ENCODE peak calls at places on chromosomes 16 and 17, in four cellular contexts. F is HL-60, Q is IMR-90, W is cardiac fibroblast. V is an unnamed sample.

GRCh38 chr17:58521680-58522079 is 7.2 kb upstream of the MTMR4 start:
- DNase-seq in F (no peak), Q (no peak), W (no peak), V (no peak)

GRCh38 chr16:56107944-56108583 is 83.2 kb upstream of the GNAO1 start:
- DNase-seq in F (no peak), Q (no peak), W (no peak), V (no peak)

GRCh38 chr17:62090021-62090824 is 25.1 kb upstream of the MED13 start:
- DNase-seq in F (no peak), Q (no peak), W (no peak), V (no peak)

GRCh38 chr17:46876353-46876887 is 25.0 kb downstream of the WNT9B start:
- DNase-seq in F (no peak), Q (no peak), W (no peak), V (no peak)

GRCh38 chr16:2415085-2415484 is 14.2 kb upstream of the CCNF start:
- DNase-seq in F (no peak), Q (no peak), W (no peak), V (no peak)

GRCh38 chr16:85416267-85417109 is 196.6 kb upstream of the GSE1 start:
- DNase-seq in F (peak; percentile 40), Q (peak; percentile 15), W (peak; percentile 39), V (no peak)

GRCh38 chr16:9136596-9136995 is 45.2 kb downstream of the HAPSTR1 start:
- DNase-seq in F (no peak), Q (no peak), W (no peak), V (no peak)

GRCh38 chr16:28826141-28826540 is 3.3 kb downstream of the ATXN2L start:
- DNase-seq in F (no peak), Q (peak; percentile 34), W (no peak), V (no peak)

GRCh38 chr16:66618588-66618987 is 14.1 kb downstream of the CMTM3 start:
- DNase-seq in F (no peak), Q (peak; percentile 98), W (peak; percentile 84), V (no peak)

GRCh38 chr17:4232168-4232813 is 31.5 kb downstream of the ANKFY1 start:
- DNase-seq in F (no peak), Q (peak; percentile 74), W (peak; percentile 64), V (no peak)

GRCh38 chr16:72427786-72428480 is 256.0 kb upstream of the PMFBP1 start:
- DNase-seq in F (no peak), Q (no peak), W (no peak), V (no peak)

GRCh38 chr16:9966569-9967157 is 215.6 kb downstream of the GRIN2A start:
- DNase-seq in F (no peak), Q (no peak), W (no peak), V (peak; percentile 21)

GRCh38 chr17:10471853-10472252 is 2.5 kb upstream of the MYH4 start:
- DNase-seq in F (no peak), Q (peak; percentile 3), W (peak; percentile 3), V (no peak)

GRCh38 chr16:85019659-85020245 is 7.8 kb upstream of the KIAA0513 start:
- DNase-seq in F (no peak), Q (no peak), W (no peak), V (no peak)

GRCh38 chr16:65229191-65229662 is 107.4 kb upstream of the CDH11 start:
- DNase-seq in F (no peak), Q (peak; percentile 86), W (peak; percentile 24), V (no peak)

GRCh38 chr17:55421179-55421934 is at the start of gene MMD:
- DNase-seq in F (no peak), Q (no peak), W (no peak), V (no peak)

GRCh38 chr16:85584192-85584757 is 28.8 kb upstream of the GSE1 start:
- DNase-seq in F (no peak), Q (no peak), W (no peak), V (no peak)

GRCh38 chr16:63581560-63581959 is 1540.3 kb downstream of the CDH11 start:
- DNase-seq in F (no peak), Q (no peak), W (peak; percentile 7), V (no peak)

GRCh38 chr17:965311-965989 is 14.1 kb downstream of the NXN start:
- DNase-seq in F (no peak), Q (peak; percentile 79), W (no peak), V (no peak)

GRCh38 chr17:79926308-79927135 is 87.3 kb upstream of the CBX4 start:
- DNase-seq in F (no peak), Q (no peak), W (no peak), V (no peak)

GRCh38 chr17:44363613-44364159 is at the start of gene FAM171A2:
- DNase-seq in F (no peak), Q (peak; percentile 41), W (peak; percentile 64), V (no peak)

GRCh38 chr17:58329808-58330543 is 1.4 kb upstream of the TSPOAP1 start:
- DNase-seq in F (peak; percentile 81), Q (no peak), W (no peak), V (peak; percentile 93)

GRCh38 chr17:32486091-32486700 is 597 bp upstream of the CDK5R1 start:
- DNase-seq in F (peak; percentile 47), Q (peak; percentile 61), W (peak; percentile 76), V (no peak)

GRCh38 chr17:43825567-43825966 is 7.4 kb downstream of the MPP3 start:
- DNase-seq in F (no peak), Q (no peak), W (no peak), V (no peak)

GRCh38 chr16:54879681-54880080 is 51.0 kb upstream of the IRX5 start:
- DNase-seq in F (no peak), Q (no peak), W (no peak), V (no peak)

GRCh38 chr17:27038676-27039075 is 255.2 kb upstream of the WSB1 start:
- DNase-seq in F (no peak), Q (no peak), W (no peak), V (no peak)
- TF ChIP-seq CTCF in F (peak; percentile 8), Q (no peak), W (no peak), V (peak; percentile 17)

GRCh38 chr16:50024207-50024606 is 818 bp upstream of the CNEP1R1 start:
- DNase-seq in F (no peak), Q (no peak), W (no peak), V (no peak)
- H3K4me3 ChIP-seq in F (no peak overlapping the region), Q (no peak overlapping the region), W (no peak overlapping the region), V (no peak overlapping the region)

GRCh38 chr17:76179496-76180467 is 38.7 kb upstream of the FOXJ1 start:
- DNase-seq in F (peak; percentile 78), Q (peak; percentile 50), W (peak; percentile 47), V (no peak)

GRCh38 chr17:76173474-76173873 is 32.4 kb upstream of the FOXJ1 start:
- DNase-seq in F (no peak), Q (no peak), W (no peak), V (no peak)

GRCh38 chr17:76178124-76178523 is 37.1 kb upstream of the FOXJ1 start:
- DNase-seq in F (no peak), Q (no peak), W (no peak), V (no peak)

GRCh38 chr17:76174072-76174471 is 33.0 kb upstream of the FOXJ1 start:
- DNase-seq in F (no peak), Q (no peak), W (no peak), V (no peak)

DNA sequence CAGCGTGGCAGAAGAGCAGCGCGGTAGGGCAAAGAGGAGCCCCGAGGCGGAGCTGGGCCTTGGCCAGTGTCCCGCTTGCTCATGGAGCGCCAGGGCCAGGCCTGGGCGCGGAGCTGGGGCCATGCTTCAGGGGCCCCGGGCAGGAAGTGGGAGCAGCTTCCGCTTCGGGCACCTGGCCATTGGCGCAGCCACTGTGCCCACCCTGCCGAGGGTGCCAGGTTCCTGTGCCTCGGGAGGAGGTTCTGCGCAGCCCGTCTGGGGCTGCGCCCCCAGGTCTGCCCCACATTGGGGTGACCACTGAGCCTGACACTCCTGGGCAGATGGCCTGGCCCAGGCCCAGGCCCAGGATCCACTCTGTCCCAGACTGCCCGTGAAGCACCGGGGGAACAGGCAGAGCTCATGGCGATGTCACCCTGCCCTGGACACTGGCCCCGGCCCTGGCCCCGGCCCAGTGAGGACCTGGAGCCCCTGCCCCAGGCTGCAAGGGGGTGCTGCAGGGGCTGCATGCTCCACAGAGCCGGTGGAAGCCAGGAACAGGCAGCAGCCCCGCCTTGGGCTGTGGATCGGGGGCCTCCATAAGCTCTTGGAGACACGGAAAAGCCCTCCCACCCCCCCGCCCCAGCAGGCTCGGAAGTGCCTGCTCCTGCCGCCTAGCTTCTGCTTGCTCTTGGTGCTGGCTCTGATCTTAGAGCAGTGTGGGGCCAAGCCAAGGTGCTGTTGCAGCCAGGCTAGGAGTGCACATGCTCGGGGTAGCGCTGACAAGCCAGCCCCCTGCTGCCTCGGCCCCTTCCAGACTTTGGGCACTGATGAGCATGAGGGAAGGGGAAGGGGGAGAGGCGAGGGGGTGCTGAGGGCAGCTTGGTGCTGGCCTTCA is 35.9 kb upstream of the FOXJ1 start:
- DNase-seq in F (no peak), Q (no peak), W (no peak), V (no peak)
- TF ChIP-seq CTCF in F (no peak), Q (no peak), W (no peak), V (no peak)

DNA sequence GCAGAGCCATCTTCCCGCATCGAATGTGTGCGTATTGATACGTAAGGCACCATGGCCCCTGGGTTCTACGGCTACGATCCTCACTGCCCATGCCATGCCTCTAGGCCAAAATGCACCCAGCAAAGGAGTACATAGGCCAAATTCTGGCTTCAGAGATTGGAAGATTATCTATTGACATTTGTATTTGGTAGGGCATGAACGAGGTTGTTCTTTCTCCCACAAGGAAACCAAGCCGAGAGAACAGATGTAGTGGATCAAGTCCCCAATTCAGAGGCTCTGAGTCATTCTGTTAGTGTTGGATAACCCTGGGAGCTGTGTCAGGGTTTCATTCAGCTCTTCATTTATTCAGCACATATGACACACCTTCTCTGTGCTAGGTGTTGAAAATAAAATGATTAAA is 36.5 kb downstream of the HOXB1 start:
- DNase-seq in F (no peak), Q (peak; percentile 90), W (peak; percentile 42), V (no peak)
- H3K4me3 ChIP-seq in F (no peak overlapping the region), Q (no peak overlapping the region), W (no peak overlapping the region), V (no peak overlapping the region)

GRCh38 chr16:88068476-88069396 is 117.5 kb downstream of the BANP start:
- DNase-seq in F (no peak), Q (no peak), W (no peak), V (no peak)
- TF ChIP-seq CTCF in F (no peak), Q (no peak), W (no peak), V (peak; percentile 1)

V was measured in GM12864.